ENCODE peak calls at places on chromosomes 4 and X, in four cellular contexts. H is mesothelial cell of epicardium; D is Jurkat, Clone E6-1; I is HFFc6. X is an unnamed sample.

GRCh38 chr4:76931576-76932276 is 17.8 kb upstream of the SEPTIN11 start:
- DNase-seq in H (no peak), D (no peak), I (no peak), X (no peak)

GRCh38 chr4:7199129-7199725 is 6.9 kb downstream of the SORCS2 start:
- DNase-seq in H (no peak), D (no peak), I (no peak), X (no peak)

GRCh38 chr4:176383273-176384077 is 63.7 kb downstream of the SPCS3 start:
- DNase-seq in H (no peak), D (no peak), I (peak), X (peak)

GRCh38 chrX:154329284-154329683 is 33.7 kb downstream of the TKTL1 start:
- DNase-seq in H (no peak), D (no peak), I (no peak), X (no peak)

GRCh38 chrX:13684361-13684760 is 4.6 kb upstream of the RAB9A start:
- DNase-seq in H (no peak), D (no peak), I (no peak), X (peak)

GRCh38 chr4:14379148-14379547 is 623.1 kb upstream of the CPEB2 start:
- DNase-seq in H (no peak), D (no peak), I (peak), X (no peak)

GRCh38 chr4:8276358-8277240 is 7.0 kb downstream of the HTRA3 start:
- DNase-seq in H (no peak), D (no peak), I (no peak), X (peak)

GRCh38 chrX:108584617-108585211 is 145.1 kb downstream of the COL4A5 start:
- DNase-seq in H (no peak), D (peak), I (peak), X (peak)

GRCh38 chr4:150782311-150782710 is 200.4 kb downstream of the MAB21L2 start:
- DNase-seq in H (peak), D (no peak), I (no peak), X (no peak)

GRCh38 chrX:24014388-24015018 is 12.5 kb downstream of the KLHL15 start:
- DNase-seq in H (no peak), D (no peak), I (no peak), X (no peak)

GRCh38 chr4:94486372-94486801 is 34.6 kb downstream of the PDLIM5 start:
- DNase-seq in H (no peak), D (no peak), I (no peak), X (peak)

GRCh38 chrX:12950851-12951589 is 23.9 kb upstream of the TMSB4X start:
- DNase-seq in H (no peak), D (peak), I (no peak), X (no peak)